ENCODE peak calls at places on chromosome 1, in eight cellular contexts. Z is naive B cell, B is NCI-H1694 treated with DMSO at 0.1 percent for 48 hours, P is EH, W is heart left ventricle, H is T-helper 2 cell, S is GM03348, C is left ventricle myocardium superior. E is an unnamed sample.

GRCh38 chr1:19038096-19038495 is 81.6 kb upstream of the IFFO2 start:
- DNase-seq in Z (no peak), B (no peak), P (no peak), W (no peak), H (no peak), S (no peak), C (no peak), E (no peak)

GRCh38 chr1:5850503-5850902 is 141.7 kb downstream of the NPHP4 start:
- DNase-seq in Z (no peak), B (no peak), P (no peak), W (no peak), H (no peak), S (no peak), C (no peak), E (no peak)

GRCh38 chr1:111227875-111228747 is 598 bp downstream of the CHI3L2 start:
- DNase-seq in Z (no peak), B (no peak), P (peak), W (peak), H (no peak), S (peak), C (peak), E (no peak)

GRCh38 chr1:54010415-54011117 is 7.4 kb downstream of the LDLRAD1 start:
- DNase-seq in Z (no peak), B (no peak), P (no peak), W (no peak), H (no peak), S (no peak), C (no peak), E (no peak)

GRCh38 chr1:44294588-44295007 is 60.5 kb downstream of the ERI3 start:
- DNase-seq in Z (no peak), B (no peak), P (peak), W (peak), H (no peak), S (peak), C (peak), E (no peak)

GRCh38 chr1:30485072-30485471 is 238.3 kb downstream of the MATN1 start:
- DNase-seq in Z (no peak), B (no peak), P (no peak), W (no peak), H (no peak), S (no peak), C (no peak), E (no peak)

GRCh38 chr1:11134352-11135266 is 34.9 kb upstream of the EXOSC10 start:
- DNase-seq in Z (no peak), B (no peak), P (peak), W (peak), H (no peak), S (peak), C (no peak), E (no peak)

GRCh38 chr1:42456754-42457089 is 379 bp downstream of the PPCS start:
- DNase-seq in Z (no peak), B (peak), P (peak), W (peak), H (no peak), S (peak), C (no peak), E (peak)

GRCh38 chr1:74733616-74734484 is 898 bp downstream of the TYW3 start:
- DNase-seq in Z (peak), B (peak), P (peak), W (no peak), H (peak), S (peak), C (no peak), E (no peak)

GRCh38 chr1:178465011-178465410 is 31.8 kb downstream of the CLEC20A start:
- DNase-seq in Z (no peak), B (no peak), P (peak), W (no peak), H (no peak), S (peak), C (no peak), E (no peak)

GRCh38 chr1:15691434-15692032 is 7.4 kb downstream of the PLEKHM2 start:
- DNase-seq in Z (no peak), B (no peak), P (peak), W (peak), H (no peak), S (peak), C (peak), E (no peak)

E was measured in T-helper 22 cell.